ENCODE peak calls at places on chromosome 13, in nine cellular contexts. U is left ventricle myocardium inferior, F is PC-3, D is dorsolateral prefrontal cortex, P is HCT116, H is OCI-LY7, O is GM23338, M is A549, L is kidney. G is an unnamed sample.

GRCh38 chr13:24124789-24125476 is 35.6 kb upstream of the SPATA13 start:
- DNase-seq in F (no peak), H (peak), P (no peak), D (no peak), M (no peak), L (no peak), U (no peak), O (peak), G (no peak)

GRCh38 chr13:91804724-91805123 is 406.3 kb downstream of the GPC5 start:
- DNase-seq in D (no peak), F (no peak), O (peak), H (no peak), L (no peak), P (no peak), U (no peak), M (no peak), G (peak)

GRCh38 chr13:91264484-91264883 is 83.0 kb upstream of the MIR17HG start:
- DNase-seq in U (no peak), F (no peak), H (no peak), L (no peak), D (no peak), P (no peak), O (no peak), M (no peak), G (no peak)

GRCh38 chr13:30932481-30933333 is at the start of gene TEX26:
- DNase-seq in F (no peak), D (no peak), L (no peak), U (no peak), O (peak), M (no peak), H (no peak), P (no peak), G (no peak)

GRCh38 chr13:99144306-99144705 is 56.3 kb upstream of the UBAC2 start:
- DNase-seq in F (no peak), L (no peak), M (no peak), U (no peak), P (no peak), H (no peak), O (no peak), D (no peak), G (no peak)

GRCh38 chr13:100542546-100543156 is 45.9 kb downstream of the GGACT start:
- DNase-seq in H (peak), O (peak), L (no peak), M (peak), P (no peak), F (peak), U (no peak), D (no peak), G (no peak)

GRCh38 chr13:100128373-100128772 is 39.5 kb downstream of the PCCA start:
- DNase-seq in P (no peak), M (peak), H (no peak), F (no peak), U (no peak), L (no peak), D (no peak), O (no peak), G (no peak)

GRCh38 chr13:49936085-49936942 is at the start of gene SPRYD7:
- DNase-seq in P (peak), M (peak), U (peak), H (peak), F (peak), O (peak), D (peak), L (peak), G (peak)

GRCh38 chr13:84607614-84608013 is 725.3 kb upstream of the SLITRK1 start:
- DNase-seq in P (no peak), U (no peak), D (no peak), M (no peak), O (no peak), L (no peak), H (no peak), F (peak), G (no peak)

GRCh38 chr13:44230736-44231135 is 142.9 kb upstream of the SERP2 start:
- DNase-seq in H (no peak), U (no peak), D (no peak), M (no peak), O (no peak), F (peak), L (no peak), P (no peak), G (no peak)

GRCh38 chr13:60229708-60230272 is 66.1 kb upstream of the DIAPH3 start:
- DNase-seq in U (no peak), M (no peak), P (no peak), D (no peak), L (no peak), O (no peak), H (no peak), F (no peak), G (no peak)

GRCh38 chr13:36345438-36346221 is 564 bp downstream of the SPART start:
- DNase-seq in D (peak), M (peak), P (no peak), H (no peak), U (peak), F (no peak), O (peak), L (peak), G (no peak)

GRCh38 chr13:23159587-23160240 is 21.1 kb upstream of the SGCG start:
- DNase-seq in F (no peak), H (no peak), M (no peak), D (peak), U (no peak), L (no peak), O (peak), P (no peak), G (no peak)

GRCh38 chr13:46666727-46667456 is 113.9 kb downstream of the LRCH1 start:
- DNase-seq in L (no peak), O (peak), U (peak), M (no peak), D (no peak), P (no peak), H (peak), F (no peak), G (no peak)

DNA sequence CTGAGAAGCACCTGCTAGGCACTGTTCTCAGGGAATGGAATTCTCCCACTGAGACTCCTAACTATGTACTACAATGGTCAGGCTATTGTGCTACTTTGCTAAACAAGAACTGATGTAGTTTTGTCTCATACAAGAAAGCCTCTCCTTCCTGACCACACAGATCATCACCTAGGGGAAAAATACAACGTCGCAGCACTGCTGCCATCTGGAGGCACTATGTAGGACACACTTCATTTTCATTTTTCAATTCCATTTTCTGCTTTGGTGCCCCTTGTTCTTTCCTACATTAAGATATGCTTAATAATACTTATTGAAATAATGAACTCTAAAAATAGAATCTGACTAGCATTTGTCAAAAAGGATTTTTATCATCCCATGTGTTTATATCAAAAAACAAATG is 21.1 kb downstream of the PROSER1 start:
- DNase-seq in U (no peak), M (peak), H (peak), P (peak), L (no peak), F (peak), D (peak), O (peak), G (peak)
- TF ChIP-seq CTCF in U (peak), M (peak), H (peak), P (peak), L (peak), F (peak), D (peak), O (peak), G (peak)

DNA sequence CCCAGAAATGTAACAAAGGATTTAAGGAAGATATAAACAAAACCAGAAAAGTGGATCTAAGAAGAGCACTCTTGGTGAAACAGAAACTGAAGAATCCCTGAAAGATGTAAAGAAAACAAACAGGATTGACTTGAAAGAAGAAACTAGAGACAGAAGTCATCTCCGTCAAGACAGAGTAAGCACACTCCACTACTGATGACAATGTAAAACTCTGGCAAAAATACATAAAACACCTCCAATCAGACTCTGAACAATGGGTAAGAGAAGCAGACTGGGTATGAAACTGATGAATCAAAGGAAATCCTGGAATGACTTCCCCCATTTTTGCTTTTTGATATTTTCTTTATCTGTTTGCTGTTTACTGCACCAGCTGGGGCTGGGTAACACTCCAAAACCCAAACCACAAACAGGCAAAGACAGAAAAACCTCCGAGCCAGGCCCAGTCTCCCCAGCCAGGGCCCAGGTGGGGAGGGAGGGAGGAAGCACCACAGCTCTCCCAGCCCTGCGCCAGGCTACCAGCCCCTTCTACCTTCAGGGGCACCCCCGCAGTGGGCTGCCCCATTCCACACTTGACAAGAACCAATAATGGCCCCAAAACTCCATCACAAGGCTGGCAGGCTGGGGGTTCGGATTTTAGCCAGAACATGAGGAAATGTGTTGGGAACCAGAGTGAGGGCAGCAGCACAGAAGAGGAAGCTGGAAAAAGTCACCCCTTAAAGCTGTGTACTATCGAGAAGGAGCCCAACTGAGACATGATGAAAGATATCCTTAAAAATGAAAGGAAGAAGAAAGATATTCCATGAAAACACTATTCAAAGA is 13.3 kb downstream of the TUBGCP3 start:
- DNase-seq in D (no peak), M (no peak), O (no peak), P (no peak), H (no peak), F (no peak), U (no peak), L (no peak), G (no peak)
- H3K27ac ChIP-seq in D (no peak), M (no peak), O (peak), P (no peak), H (no peak), F (no peak), U (no peak), L (no peak), G (no peak)

GRCh38 chr13:20924758-20925394 is 22.3 kb upstream of the XPO4 start:
- DNase-seq in H (peak), P (peak), D (peak), F (peak), L (no peak), U (peak), M (peak), O (peak), G (peak)
- TF ChIP-seq CTCF in H (peak), P (peak), D (peak), F (peak), L (peak), U (peak), M (peak), O (peak), G (peak)

GRCh38 chr13:58300974-58301681 is 669.6 kb downstream of the PCDH17 start:
- DNase-seq in D (no peak), H (no peak), F (no peak), U (no peak), O (peak), M (no peak), P (no peak), L (no peak), G (no peak)
- H3K27ac ChIP-seq in D (no peak), H (no peak), F (no peak), U (no peak), O (no peak), M (no peak), P (no peak), L (no peak), G (no peak)

DNA sequence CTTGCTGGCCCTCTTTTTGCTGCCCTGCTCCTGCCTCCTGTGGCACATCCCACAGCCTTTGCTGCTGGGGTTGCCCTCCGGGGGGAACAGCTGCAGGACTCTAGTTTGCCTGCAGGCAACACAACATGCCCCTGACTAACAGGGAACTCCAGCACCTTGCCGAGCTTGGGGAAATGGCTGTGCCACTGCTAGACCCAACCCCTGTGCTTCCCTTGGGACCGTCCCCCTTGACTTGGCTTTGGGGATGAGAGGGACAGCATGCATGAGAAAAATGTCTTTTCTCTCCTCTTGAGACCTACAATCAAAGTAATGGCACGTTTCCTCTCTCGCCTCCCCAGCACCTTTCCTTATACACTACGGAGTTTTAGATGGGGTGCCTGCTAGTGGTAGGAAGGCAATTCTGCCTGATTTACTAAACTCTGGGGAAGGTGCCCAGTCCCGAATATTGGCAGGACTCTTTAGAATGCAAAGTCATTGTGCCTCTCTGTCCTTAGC is 12.4 kb upstream of the VWA8 start:
- DNase-seq in L (no peak), M (no peak), D (no peak), F (no peak), H (no peak), O (peak), P (no peak), U (no peak), G (no peak)
- TF ChIP-seq CTCF in L (no peak), M (no peak), D (no peak), F (no peak), H (no peak), O (peak), P (no peak), U (peak), G (no peak)

GRCh38 chr13:93959796-93960533 is 519.5 kb downstream of the DCT start:
- DNase-seq in U (no peak), L (no peak), O (no peak), D (no peak), M (no peak), F (peak), P (no peak), H (no peak), G (no peak)
- H3K27ac ChIP-seq in U (no peak), L (no peak), O (no peak), D (no peak), M (no peak), F (no peak), P (no peak), H (no peak), G (no peak)